ENCODE peak calls at places on chromosome 17, in six cellular contexts. I, D, Z, F, O and J are unnamed samples.

GRCh38 chr17:35727635-35728034 is 3.8 kb upstream of the RASL10B start:
- DNase-seq in I (no peak), D (no peak), Z (no peak), F (no peak), O (no peak), J (no peak)

GRCh38 chr17:67281053-67281452 is 36.1 kb upstream of the HELZ start:
- DNase-seq in I (no peak), D (no peak), Z (no peak), F (no peak), O (no peak), J (no peak)

GRCh38 chr17:3845361-3845753 is 689 bp downstream of the NCBP3 start:
- DNase-seq in I (peak; percentile 59), D (no peak), Z (peak; percentile 40), F (peak; percentile 58), O (peak; percentile 49), J (peak; percentile 23)

GRCh38 chr17:32755045-32755805 is 121.7 kb downstream of the MYO1D start:
- DNase-seq in I (no peak), D (no peak), Z (peak; percentile 57), F (no peak), O (no peak), J (peak; percentile 4)

GRCh38 chr17:37570527-37571093 is 38.6 kb downstream of the SYNRG start:
- DNase-seq in I (peak; percentile 25), D (no peak), Z (peak; percentile 88), F (peak; percentile 15), O (peak; percentile 7), J (no peak)

GRCh38 chr17:36544049-36544319 is 735 bp upstream of the GGNBP2 start:
- DNase-seq in I (peak; percentile 23), D (no peak), Z (no peak), F (peak; percentile 23), O (peak; percentile 27), J (no peak)

GRCh38 chr17:39212200-39212810 is 12.2 kb downstream of the RPL19 start:
- DNase-seq in I (no peak), D (no peak), Z (no peak), F (no peak), O (no peak), J (no peak)

GRCh38 chr17:47304191-47304590 is 19.6 kb upstream of the EFCAB13 start:
- DNase-seq in I (no peak), D (no peak), Z (no peak), F (no peak), O (no peak), J (no peak)

GRCh38 chr17:30212750-30213149 is 22.7 kb downstream of the SLC6A4 start:
- DNase-seq in I (no peak), D (no peak), Z (no peak), F (no peak), O (no peak), J (no peak)

GRCh38 chr17:31549525-31550388 is 158.3 kb downstream of the RAB11FIP4 start:
- DNase-seq in I (peak; percentile 92), D (peak; percentile 81), Z (peak; percentile 88), F (peak; percentile 94), O (peak; percentile 93), J (peak; percentile 82)

GRCh38 chr17:61325382-61326073 is 74.1 kb upstream of the TBX2 start:
- DNase-seq in I (no peak), D (no peak), Z (peak; percentile 75), F (no peak), O (no peak), J (no peak)